ENCODE peak calls at places on chromosomes 13 and 19, in seven cellular contexts. P is tibial nerve, V is NCI-H69, Y is GM12865, D is left lung, E is NCI-H1092 treated with DMSO at 0.1 percent for 48 hours, A is H54. H is an unnamed sample.

GRCh38 chr13:59464926-59465325 is 698.8 kb downstream of the DIAPH3 start:
- DNase-seq in D (no peak), P (no peak), E (no peak), Y (no peak), A (no peak), V (no peak), H (no peak)

GRCh38 chr19:41595258-41595889 is 19.4 kb downstream of the CEACAM21 start:
- DNase-seq in Y (peak), A (peak), E (peak), V (peak), P (peak), D (no peak), H (peak)

GRCh38 chr13:114110091-114110829 is 22.2 kb downstream of the RASA3 start:
- DNase-seq in A (no peak), V (peak), Y (peak), E (peak), D (peak), P (no peak), H (peak)

GRCh38 chr13:50911051-50911690 is 1.6 kb downstream of the RNASEH2B start:
- DNase-seq in A (no peak), E (no peak), P (no peak), V (peak), D (no peak), Y (peak), H (no peak)

GRCh38 chr13:66859078-66859477 is 371.1 kb downstream of the PCDH9 start:
- DNase-seq in D (no peak), E (no peak), A (peak), Y (no peak), P (no peak), V (no peak), H (no peak)

GRCh38 chr19:35154535-35155406 is at the start of gene FXYD5:
- DNase-seq in P (no peak), E (no peak), V (peak), Y (peak), A (peak), D (peak), H (peak)

GRCh38 chr13:24264976-24265375 is 44.4 kb upstream of the C1QTNF9 start:
- DNase-seq in V (no peak), E (no peak), A (no peak), P (no peak), Y (peak), D (peak), H (no peak)

GRCh38 chr19:30151081-30151480 is 209.0 kb downstream of the URI1 start:
- DNase-seq in P (no peak), A (no peak), E (no peak), V (no peak), Y (no peak), D (no peak), H (no peak)

GRCh38 chr19:17685451-17686026 is 2.6 kb downstream of the UNC13A start:
- DNase-seq in Y (no peak), V (no peak), D (no peak), E (no peak), A (no peak), P (no peak), H (no peak)

GRCh38 chr19:10760268-10760944 is 42.5 kb downstream of the DNM2 start:
- DNase-seq in Y (peak), E (no peak), P (no peak), V (peak), A (peak), D (no peak), H (no peak)

GRCh38 chr13:57629821-57630235 is 1.7 kb upstream of the PCDH17 start:
- DNase-seq in E (peak), A (no peak), D (peak), Y (no peak), P (peak), V (peak), H (peak)

GRCh38 chr19:46413262-46414031 is at the start of gene CCDC8:
- DNase-seq in V (no peak), D (peak), E (no peak), P (peak), Y (no peak), A (no peak), H (peak)

GRCh38 chr13:47409778-47410177 is 512.9 kb upstream of the HTR2A start:
- DNase-seq in V (no peak), P (no peak), Y (no peak), E (no peak), A (no peak), D (no peak), H (no peak)

GRCh38 chr19:38118176-38118575 is 105.8 kb downstream of the DPF1 start:
- DNase-seq in P (no peak), D (no peak), V (no peak), Y (no peak), A (no peak), E (no peak), H (no peak)

GRCh38 chr19:18741566-18742121 is 49.5 kb downstream of the COMP start:
- DNase-seq in V (peak), D (peak), E (peak), A (no peak), P (no peak), Y (no peak), H (no peak)

GRCh38 chr19:28463493-28464053 is 749.4 kb downstream of the UQCRFS1 start:
- DNase-seq in V (no peak), D (no peak), Y (no peak), E (no peak), A (no peak), P (no peak), H (no peak)

GRCh38 chr19:15439078-15439799 is 10.5 kb downstream of the WIZ start:
- DNase-seq in V (no peak), A (no peak), E (no peak), D (no peak), P (no peak), Y (no peak), H (no peak)

GRCh38 chr13:31160857-31161582 is 684 bp downstream of the HSPH1 start:
- DNase-seq in E (peak), P (peak), Y (peak), D (peak), A (no peak), V (peak), H (peak)

GRCh38 chr13:91572439-91572838 is 174.0 kb downstream of the GPC5 start:
- DNase-seq in A (no peak), V (no peak), Y (no peak), P (no peak), E (no peak), D (no peak), H (no peak)

GRCh38 chr13:33150146-33150545 is 133.9 kb downstream of the KL start:
- DNase-seq in A (no peak), E (no peak), Y (peak), P (no peak), D (no peak), V (peak), H (no peak)

GRCh38 chr13:27556109-27556508 is 64.2 kb downstream of the LNX2 start:
- DNase-seq in D (no peak), V (no peak), A (no peak), Y (no peak), E (no peak), P (peak), H (no peak)

GRCh38 chr19:49327878-49328544 is 3.0 kb upstream of the SLC6A16 start:
- DNase-seq in E (no peak), D (no peak), A (no peak), V (peak), Y (peak), P (no peak), H (no peak)

GRCh38 chr13:91347996-91348905 is 764 bp downstream of the MIR17HG start:
- DNase-seq in D (peak), A (peak), P (peak), V (peak), E (peak), Y (peak), H (peak)

GRCh38 chr19:5143471-5144411 is 174.8 kb downstream of the KDM4B start:
- DNase-seq in D (no peak), E (no peak), P (no peak), A (no peak), Y (no peak), V (no peak), H (peak)

GRCh38 chr19:45938733-45939319 is 24.2 kb upstream of the NANOS2 start:
- DNase-seq in A (no peak), E (no peak), V (no peak), Y (no peak), D (no peak), P (no peak), H (no peak)

GRCh38 chr19:41872775-41873647 is 4.1 kb upstream of the CD79A start:
- DNase-seq in Y (peak), D (peak), V (peak), A (peak), E (peak), P (no peak), H (peak)

GRCh38 chr19:33143897-33144405 is 12.0 kb downstream of the WDR88 start:
- DNase-seq in E (peak), A (peak), D (peak), P (peak), Y (peak), V (peak), H (peak)

GRCh38 chr13:79560954-79561353 is 80.0 kb downstream of the NDFIP2 start:
- DNase-seq in A (no peak), Y (no peak), E (no peak), V (peak), D (no peak), P (no peak), H (no peak)

H was measured in right lobe of liver.